ENCODE peak calls at places on chromosomes 4 and X, in ten cellular contexts. Q is mammary epithelial cell, B is upper lobe of right lung, S is lower lobe of right lung, U is IMR-90, L is SJSA1, H is MM.1S, J is fibroblast of lung, C is hepatocyte, T is astrocyte. A is an unnamed sample.

GRCh38 chr4:69849969-69850368 is 10.0 kb downstream of the SULT1E1 start:
- DNase-seq in L (no peak), Q (no peak), S (no peak), T (no peak), C (no peak), B (no peak), J (no peak), U (no peak), H (peak; percentile 38), A (no peak)

GRCh38 chrX:41442824-41443560 is 4.2 kb upstream of the NYX start:
- DNase-seq in H (no peak), S (no peak), C (no peak), J (no peak), U (no peak), Q (no peak), B (no peak), L (no peak), T (no peak), A (no peak)

GRCh38 chr4:62771656-62772557 is 1571.8 kb downstream of the ADGRL3 start:
- DNase-seq in U (no peak), T (no peak), H (no peak), L (no peak), B (no peak), Q (no peak), C (no peak), S (no peak), J (no peak), A (no peak)

GRCh38 chr4:141388483-141388882 is 167.8 kb downstream of the ZNF330 start:
- DNase-seq in B (no peak), J (peak; percentile 58), L (no peak), H (no peak), C (no peak), U (peak; percentile 89), Q (peak; percentile 70), S (no peak), T (peak; percentile 97), A (no peak)

GRCh38 chr4:1793496-1793840 is 375 bp downstream of the FGFR3 start:
- DNase-seq in T (no peak), J (no peak), L (peak; percentile 52), Q (no peak), H (peak; percentile 15), C (peak; percentile 52), S (no peak), U (no peak), B (peak; percentile 79), A (peak; percentile 9)

GRCh38 chr4:148986951-148987350 is 544.7 kb upstream of the NR3C2 start:
- DNase-seq in J (no peak), L (no peak), S (no peak), T (no peak), C (no peak), Q (peak; percentile 31), H (no peak), U (no peak), B (no peak), A (no peak)

GRCh38 chrX:130109429-130110378 is 593 bp downstream of the ELF4 start:
- DNase-seq in C (peak; percentile 40), Q (no peak), S (peak; percentile 48), B (no peak), U (peak; percentile 27), J (peak; percentile 43), T (no peak), L (no peak), H (no peak), A (no peak)

GRCh38 chr4:94581766-94582165 is 130.0 kb downstream of the PDLIM5 start:
- DNase-seq in S (no peak), B (no peak), L (no peak), C (no peak), J (no peak), U (no peak), T (no peak), H (no peak), Q (no peak), A (no peak)

GRCh38 chr4:176193126-176193525 is 2.3 kb downstream of the SPATA4 start:
- DNase-seq in J (peak; percentile 58), Q (peak; percentile 67), B (no peak), U (peak; percentile 65), S (no peak), H (no peak), L (no peak), C (no peak), T (peak; percentile 51), A (no peak)

GRCh38 chr4:16582036-16582435 is 316.4 kb downstream of the LDB2 start:
- DNase-seq in U (no peak), J (no peak), T (no peak), L (no peak), S (no peak), C (no peak), Q (no peak), B (no peak), H (no peak), A (no peak)

GRCh38 chr4:16457944-16458343 is 231.7 kb upstream of the TAPT1 start:
- DNase-seq in U (peak; percentile 33), J (no peak), L (no peak), S (no peak), Q (no peak), T (peak; percentile 50), H (no peak), C (no peak), B (no peak), A (no peak)

GRCh38 chr4:122766353-122766705 is 33.8 kb downstream of the BBS12 start:
- DNase-seq in J (no peak), C (no peak), S (no peak), T (no peak), U (no peak), H (no peak), B (no peak), L (no peak), Q (no peak), A (no peak)

GRCh38 chr4:122765702-122766352 is 33.3 kb downstream of the BBS12 start:
- DNase-seq in S (no peak), Q (peak; percentile 76), B (no peak), U (peak; percentile 91), H (no peak), J (peak; percentile 88), L (peak; percentile 81), T (peak; percentile 87), C (peak; percentile 26), A (no peak)

GRCh38 chr4:122764808-122765189 is 32.3 kb downstream of the BBS12 start:
- DNase-seq in L (no peak), Q (peak; percentile 67), S (no peak), C (no peak), J (peak; percentile 92), U (peak; percentile 92), H (no peak), B (no peak), T (peak; percentile 85), A (no peak)

GRCh38 chr4:122764071-122764807 is 31.7 kb downstream of the BBS12 start:
- DNase-seq in L (no peak), U (peak; percentile 75), B (no peak), Q (no peak), J (peak; percentile 71), T (peak; percentile 69), H (no peak), S (no peak), C (no peak), A (no peak)

GRCh38 chr4:122766950-122767349 is 34.4 kb downstream of the BBS12 start:
- DNase-seq in T (no peak), U (no peak), J (no peak), S (no peak), B (no peak), Q (no peak), L (no peak), C (no peak), H (no peak), A (no peak)
- H3K27ac ChIP-seq in T (no peak overlapping the region), U (no peak overlapping the region), J (no peak overlapping the region), S (no peak overlapping the region), B (no peak overlapping the region), Q (no peak overlapping the region), L (no peak overlapping the region), C (peak overlapping the region; percentile 46), H (no peak overlapping the region), A (no peak overlapping the region)

GRCh38 chr4:143374771-143375170 is 38.1 kb downstream of the GAB1 start:
- DNase-seq in U (no peak), T (no peak), S (no peak), B (no peak), J (no peak), C (no peak), H (no peak), Q (no peak), L (no peak), A (no peak)
- H3K4me1 ChIP-seq in U (peaks cover 8% of the 10 kb centered on the region), T (no peaks in the 10 kb centered on the region), S (peaks cover 45% of the 10 kb centered on the region), B (peaks cover 52% of the 10 kb centered on the region), J (peaks cover 2% of the 10 kb centered on the region), C (peaks cover 23% of the 10 kb centered on the region), H (peaks cover 74% of the 10 kb centered on the region), Q (no peaks in the 10 kb centered on the region), L (no peaks in the 10 kb centered on the region), A (no peaks in the 10 kb centered on the region)

GRCh38 chr4:138193963-138194362 is 48.2 kb downstream of the SLC7A11 start:
- DNase-seq in T (no peak), S (no peak), C (no peak), B (no peak), H (no peak), J (no peak), U (no peak), L (no peak), Q (no peak), A (no peak)

GRCh38 chr4:138190452-138190858 is 51.7 kb downstream of the SLC7A11 start:
- DNase-seq in T (no peak), H (peak; percentile 11), Q (no peak), L (no peak), C (no peak), U (no peak), S (no peak), B (no peak), J (no peak), A (no peak)

GRCh38 chr4:138189212-138189611 is 52.9 kb downstream of the SLC7A11 start:
- DNase-seq in Q (no peak), T (no peak), U (no peak), C (no peak), L (no peak), B (no peak), S (no peak), J (no peak), H (no peak), A (no peak)

GRCh38 chr4:138188406-138189084 is 53.6 kb downstream of the SLC7A11 start:
- DNase-seq in H (no peak), B (no peak), J (peak; percentile 20), Q (peak; percentile 62), U (peak; percentile 39), C (no peak), S (no peak), T (peak; percentile 18), L (no peak), A (no peak)

DNA sequence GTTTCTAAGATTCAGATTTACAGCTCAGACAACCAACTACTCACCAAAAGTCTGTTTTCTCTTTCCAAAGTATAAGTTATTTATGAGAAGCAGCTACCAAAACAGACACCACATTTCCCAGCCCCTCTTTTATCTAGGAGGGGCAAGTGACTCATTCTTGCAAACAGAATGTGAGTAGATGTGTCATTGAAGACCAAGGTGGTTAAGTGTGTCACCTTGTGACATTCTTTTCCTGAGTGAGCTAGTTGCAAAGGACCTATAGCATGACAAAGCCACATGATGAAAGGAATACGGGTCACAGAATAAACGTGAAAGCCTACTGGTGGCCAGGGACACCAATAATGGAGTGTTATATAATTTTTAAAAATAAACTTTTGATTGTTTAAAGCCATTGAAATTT is 50.0 kb downstream of the SLC7A11 start:
- DNase-seq in T (peak; percentile 44), Q (peak; percentile 34), U (peak; percentile 67), B (no peak), C (no peak), H (no peak), S (no peak), L (peak; percentile 43), J (no peak), A (no peak)
- H3K4me3 ChIP-seq in T (no peak overlapping the region), Q (no peak overlapping the region), U (no peak overlapping the region), B (no peak overlapping the region), C (no peak overlapping the region), H (no peak overlapping the region), S (no peak overlapping the region), L (no peak overlapping the region), J (no peak overlapping the region), A (no peak overlapping the region)

GRCh38 chr4:183395395-183395794 is 49.0 kb upstream of the CDKN2AIP start:
- DNase-seq in B (no peak), Q (no peak), J (no peak), H (no peak), L (no peak), C (no peak), U (no peak), S (no peak), T (no peak), A (no peak)
- H3K27ac ChIP-seq in B (no peak overlapping the region), Q (no peak overlapping the region), J (no peak overlapping the region), H (no peak overlapping the region), L (no peak overlapping the region), C (no peak overlapping the region), U (no peak overlapping the region), S (no peak overlapping the region), T (no peak overlapping the region), A (no peak overlapping the region)